ENCODE peak calls at places on chromosomes 3 and 15, in ten cellular contexts. I is GM23338; O is breast epithelium; T is CD4-positive, CD25-positive, alpha-beta regulatory T cell; P is substantia nigra; V is coronary artery; J is psoas muscle; L is uterus; S is IMR-90; H is GM23248. G is an unnamed sample.

GRCh38 chr3:7800006-7800780 is 701.4 kb upstream of the LMCD1 start:
- DNase-seq in L (no peak), P (no peak), T (no peak), S (no peak), H (no peak), J (no peak), V (no peak), O (no peak), I (peak), G (no peak)

GRCh38 chr3:133330542-133330941 is 69.3 kb upstream of the BFSP2 start:
- DNase-seq in I (no peak), O (no peak), L (no peak), T (no peak), P (no peak), V (no peak), S (no peak), H (no peak), J (no peak), G (no peak)

GRCh38 chr3:138082085-138082991 is 33.1 kb downstream of the DZIP1L start:
- DNase-seq in H (peak), L (peak), O (no peak), J (no peak), T (no peak), S (peak), P (no peak), V (no peak), I (no peak), G (no peak)

GRCh38 chr3:191085091-191085490 is 114.0 kb upstream of the OSTN start:
- DNase-seq in P (no peak), V (no peak), O (no peak), L (no peak), H (peak), T (no peak), I (no peak), S (peak), J (no peak), G (no peak)

GRCh38 chr15:28967071-28967470 is 81.3 kb downstream of the APBA2 start:
- DNase-seq in P (no peak), H (no peak), T (no peak), O (no peak), S (peak), J (no peak), I (no peak), V (no peak), L (no peak), G (no peak)

GRCh38 chr3:141686477-141687280 is 51.4 kb upstream of the RNF7 start:
- DNase-seq in J (peak), H (peak), L (peak), P (peak), I (peak), V (peak), T (no peak), S (peak), O (no peak), G (peak)

GRCh38 chr15:90519688-90520087 is 10.0 kb upstream of the CRTC3 start:
- DNase-seq in I (no peak), J (no peak), H (peak), V (no peak), S (peak), T (no peak), L (no peak), P (no peak), O (no peak), G (no peak)

GRCh38 chr3:57755368-57756021 is 614 bp upstream of the SLMAP start:
- DNase-seq in S (peak), H (peak), P (peak), T (no peak), I (peak), L (peak), J (no peak), V (no peak), O (no peak), G (peak)

GRCh38 chr3:158808697-158809096 is 6.8 kb downstream of the MFSD1 start:
- DNase-seq in H (peak), S (peak), P (no peak), J (no peak), I (no peak), O (no peak), L (no peak), T (no peak), V (no peak), G (no peak)

GRCh38 chr3:42066516-42067181 is 24.5 kb upstream of the TRAK1 start:
- DNase-seq in J (no peak), V (no peak), S (peak), I (peak), P (no peak), H (peak), T (no peak), L (no peak), O (no peak), G (no peak)

GRCh38 chr15:28273468-28273867 is 48.5 kb downstream of the HERC2 start:
- DNase-seq in L (no peak), H (no peak), J (no peak), T (no peak), V (no peak), O (no peak), P (no peak), I (peak), S (peak), G (no peak)

GRCh38 chr15:44317423-44317822 is 28.9 kb downstream of the GOLM2 start:
- DNase-seq in P (no peak), V (no peak), S (no peak), L (no peak), J (no peak), I (peak), H (no peak), T (no peak), O (no peak), G (no peak)

GRCh38 chr3:187069857-187070516 is 69.3 kb downstream of the RPL39L start:
- DNase-seq in V (no peak), P (no peak), L (no peak), I (no peak), J (no peak), S (peak), O (no peak), H (no peak), T (no peak), G (no peak)
- H3K27ac ChIP-seq in V (no peak), P (no peak), L (no peak), I (no peak), J (no peak), S (no peak), O (no peak), H (no peak), T (no peak), G (no peak)

DNA sequence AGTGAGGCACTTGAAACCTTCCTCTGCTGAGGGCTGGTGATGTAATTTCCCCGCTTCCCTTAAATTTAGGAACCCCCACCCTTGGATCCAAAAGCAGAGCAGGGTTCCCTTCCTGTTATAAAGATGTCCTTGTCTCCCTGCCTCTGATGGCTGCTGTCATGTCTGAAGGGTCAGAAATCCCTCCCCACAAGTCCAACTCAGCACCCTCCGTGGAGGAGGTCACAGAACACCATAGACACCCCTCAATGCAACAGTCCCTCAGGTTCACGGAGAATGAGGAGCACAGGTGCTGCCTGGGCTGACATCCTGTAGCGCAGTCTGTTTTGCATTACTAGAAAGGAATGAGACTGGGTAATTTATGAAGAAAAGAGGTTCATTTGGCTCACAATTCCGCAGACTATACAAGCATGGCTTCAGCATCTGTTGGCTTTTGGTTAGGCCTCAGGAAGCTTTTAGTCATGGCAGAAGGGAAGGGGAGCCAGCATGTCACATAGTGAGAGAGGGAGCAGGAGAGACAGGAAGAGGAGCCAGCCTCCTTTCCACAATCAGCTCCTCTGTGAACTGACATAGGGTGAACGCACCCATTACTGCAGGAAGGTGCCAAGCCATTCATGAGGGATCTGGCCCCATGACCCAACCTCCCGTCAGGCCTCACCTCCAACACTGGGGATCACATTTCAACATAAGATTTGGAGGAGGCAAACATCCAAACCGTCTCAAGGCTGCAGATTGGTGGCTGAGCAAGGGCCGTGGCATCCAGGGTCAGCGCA is 106.1 kb downstream of the LRRK1 start:
- DNase-seq in P (no peak), L (peak), O (no peak), V (peak), T (no peak), H (no peak), S (no peak), I (no peak), J (no peak), G (peak)
- H3K27ac ChIP-seq in P (no peak), L (peak), O (peak), V (no peak), T (no peak), H (no peak), S (no peak), I (no peak), J (no peak), G (no peak)

GRCh38 chr15:52683585-52683984 is 4.4 kb upstream of the ATOSA start:
- DNase-seq in T (no peak), O (no peak), I (no peak), J (no peak), S (no peak), V (no peak), P (no peak), H (no peak), L (no peak), G (no peak)
- H3K27ac ChIP-seq in T (no peak), O (no peak), I (no peak), J (no peak), S (no peak), V (no peak), P (no peak), H (no peak), L (no peak), G (peak)

GRCh38 chr3:66452247-66453040 is 48.4 kb downstream of the LRIG1 start:
- DNase-seq in O (no peak), V (no peak), J (no peak), L (peak), I (no peak), P (no peak), T (no peak), S (no peak), H (no peak), G (no peak)

GRCh38 chr3:66454464-66454859 is 46.4 kb downstream of the LRIG1 start:
- DNase-seq in H (peak), L (no peak), I (no peak), P (no peak), J (no peak), O (no peak), S (no peak), V (no peak), T (no peak), G (no peak)

GRCh38 chr3:66453525-66454463 is 47.0 kb downstream of the LRIG1 start:
- DNase-seq in P (no peak), T (no peak), O (no peak), L (no peak), H (no peak), V (no peak), I (no peak), S (no peak), J (no peak), G (no peak)

GRCh38 chr3:66456711-66457173 is 44.1 kb downstream of the LRIG1 start:
- DNase-seq in S (no peak), J (peak), H (no peak), T (no peak), P (no peak), L (no peak), I (no peak), V (no peak), O (no peak), G (no peak)
- H3K27ac ChIP-seq in S (no peak), J (peak), H (no peak), T (no peak), P (peak), L (no peak), I (no peak), V (peak), O (no peak), G (no peak)

DNA sequence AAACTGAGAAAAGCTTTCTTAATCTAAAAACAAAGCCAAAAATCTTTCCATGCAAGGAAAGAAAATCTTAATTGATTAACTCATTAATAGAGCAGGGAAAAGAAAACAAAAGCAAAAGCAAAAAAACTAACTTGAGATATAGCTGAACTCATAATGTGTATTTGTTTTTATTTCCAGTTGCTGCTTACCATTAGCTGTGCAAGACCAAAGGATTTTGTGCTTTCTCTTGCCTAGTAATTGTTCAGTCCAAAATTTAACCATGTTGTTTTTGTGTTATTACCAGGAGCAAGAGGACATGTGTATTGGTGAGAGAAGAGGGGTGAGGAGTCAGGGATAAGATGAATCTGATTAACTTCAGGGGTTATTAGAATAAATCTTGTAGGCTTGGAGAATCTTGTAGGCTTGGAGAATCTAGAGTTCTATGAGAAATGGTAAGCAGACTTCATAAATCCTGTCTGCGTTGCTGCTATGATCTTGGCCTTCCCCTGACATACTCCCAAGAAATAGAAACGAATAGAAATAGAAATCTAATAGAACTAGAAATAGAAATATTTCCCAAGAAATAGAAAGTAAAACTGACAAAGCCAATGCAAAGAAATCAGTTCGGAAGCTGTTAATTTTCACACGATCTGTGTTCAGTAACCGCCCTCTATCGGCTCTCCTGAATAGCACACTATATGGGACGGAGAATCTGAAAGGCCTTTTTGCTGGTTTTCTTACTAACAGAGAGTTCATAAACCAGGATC is 72.6 kb upstream of the TNFSF10 start:
- DNase-seq in H (peak), I (peak), S (peak), P (no peak), T (peak), V (no peak), O (no peak), L (peak), J (no peak), G (peak)
- H3K27ac ChIP-seq in H (peak), I (no peak), S (no peak), P (no peak), T (peak), V (peak), O (peak), L (peak), J (no peak), G (peak)

GRCh38 chr3:49721861-49722781 is 1.6 kb downstream of the GMPPB start:
- DNase-seq in L (peak), T (no peak), H (no peak), I (no peak), S (no peak), J (peak), P (no peak), V (peak), O (peak), G (no peak)
- H3K27ac ChIP-seq in L (no peak), T (peak), H (no peak), I (no peak), S (no peak), J (no peak), P (no peak), V (peak), O (peak), G (peak)

DNA sequence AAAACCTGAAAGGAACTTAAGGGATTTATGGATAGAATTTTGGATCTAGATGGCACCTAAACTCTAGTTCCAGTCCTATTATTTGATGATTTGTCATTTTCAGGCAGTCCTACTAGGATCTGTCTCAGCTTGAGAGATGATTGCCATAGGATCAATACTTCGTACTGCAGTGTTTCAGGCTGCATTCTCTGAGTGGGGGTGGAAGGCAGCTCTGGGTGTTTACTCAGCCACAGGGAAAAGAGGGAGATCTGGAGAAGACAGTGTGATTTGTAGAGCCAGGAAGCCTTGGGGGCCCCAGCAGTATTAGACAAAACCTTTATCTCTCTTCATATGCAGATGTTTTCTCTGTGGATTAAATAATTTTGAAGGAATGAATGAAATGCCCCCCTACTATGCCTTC is 188.4 kb upstream of the SYNPR start:
- DNase-seq in J (no peak), I (no peak), L (no peak), P (no peak), O (no peak), V (no peak), S (no peak), T (no peak), H (no peak), G (no peak)
- H3K27ac ChIP-seq in J (no peak), I (no peak), L (no peak), P (no peak), O (no peak), V (no peak), S (no peak), T (no peak), H (no peak), G (no peak)

GRCh38 chr3:65617787-65618186 is 420.9 kb downstream of the MAGI1 start:
- DNase-seq in V (no peak), S (no peak), O (no peak), I (no peak), J (no peak), P (no peak), T (no peak), H (no peak), L (no peak), G (no peak)

GRCh38 chr3:65616563-65616962 is 422.2 kb downstream of the MAGI1 start:
- DNase-seq in O (no peak), H (no peak), J (no peak), L (no peak), S (no peak), P (no peak), T (no peak), I (no peak), V (no peak), G (no peak)

GRCh38 chr3:65618599-65618998 is 420.1 kb downstream of the MAGI1 start:
- DNase-seq in H (no peak), O (no peak), L (no peak), J (no peak), I (no peak), V (no peak), S (no peak), P (no peak), T (no peak), G (no peak)

GRCh38 chr3:65615329-65615728 is 423.4 kb downstream of the MAGI1 start:
- DNase-seq in L (no peak), V (no peak), I (no peak), T (no peak), S (no peak), H (no peak), O (no peak), P (no peak), J (no peak), G (no peak)

DNA sequence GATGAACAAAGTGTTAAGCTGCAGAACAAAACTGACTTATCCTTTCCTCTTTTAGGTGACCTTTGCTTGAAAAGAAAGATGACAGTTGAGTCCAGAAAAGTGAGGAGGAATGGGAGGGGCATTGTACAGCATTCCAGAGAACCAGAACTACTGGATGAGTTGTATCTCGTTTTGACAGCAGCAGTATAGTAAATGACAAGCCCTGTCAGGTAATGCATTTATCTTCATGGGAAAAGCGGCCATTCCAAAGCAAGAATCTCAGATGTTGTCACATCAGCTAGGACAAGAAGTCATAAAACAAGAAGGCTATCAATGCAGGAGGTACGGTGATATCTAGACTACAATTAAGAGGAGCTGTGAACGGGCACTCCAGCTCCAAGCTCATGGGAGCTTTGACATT is 421.5 kb downstream of the MAGI1 start:
- DNase-seq in S (no peak), I (no peak), V (no peak), H (no peak), T (no peak), P (no peak), J (no peak), L (no peak), O (no peak), G (no peak)
- H3K27ac ChIP-seq in S (no peak), I (no peak), V (no peak), H (no peak), T (no peak), P (no peak), J (no peak), L (no peak), O (no peak), G (no peak)

GRCh38 chr3:192888121-192888520 is 29.5 kb downstream of the MB21D2 start:
- DNase-seq in I (no peak), J (no peak), V (no peak), H (peak), T (no peak), S (no peak), P (no peak), O (no peak), L (no peak), G (no peak)

GRCh38 chr3:192885374-192885773 is 32.3 kb downstream of the MB21D2 start:
- DNase-seq in T (no peak), O (no peak), P (no peak), L (no peak), S (no peak), V (no peak), J (no peak), H (no peak), I (no peak), G (no peak)

GRCh38 chr3:192889694-192890093 is 28.0 kb downstream of the MB21D2 start:
- DNase-seq in L (no peak), P (no peak), I (no peak), O (no peak), T (no peak), H (peak), V (no peak), J (no peak), S (no peak), G (no peak)

GRCh38 chr3:192887047-192887446 is 30.6 kb downstream of the MB21D2 start:
- DNase-seq in I (no peak), T (no peak), H (no peak), V (no peak), L (no peak), J (no peak), S (peak), O (no peak), P (no peak), G (no peak)

GRCh38 chr3:192887701-192888100 is 30.0 kb downstream of the MB21D2 start:
- DNase-seq in L (no peak), O (no peak), J (no peak), P (no peak), V (no peak), T (no peak), I (peak), H (no peak), S (no peak), G (no peak)
- H3K27ac ChIP-seq in L (no peak), O (no peak), J (no peak), P (no peak), V (no peak), T (no peak), I (peak), H (peak), S (peak), G (no peak)

GRCh38 chr15:75695206-75695605 is 17.4 kb downstream of the CSPG4 start:
- DNase-seq in I (peak), J (no peak), T (no peak), O (no peak), L (no peak), S (no peak), P (no peak), H (no peak), V (no peak), G (no peak)
- H3K27ac ChIP-seq in I (no peak), J (peak), T (no peak), O (peak), L (peak), S (no peak), P (no peak), H (no peak), V (peak), G (peak)

G was measured in colonic mucosa.